ENCODE peak calls at places on chromosome 17, in eight cellular contexts. One of them, this sample, is unnamed.

GRCh38 chr17:47736501-47737211 is 3.6 kb downstream of the TBX21 start:
- DNase-seq in stomach: peak
- DNase-seq in WTC11: no peak
- DNase-seq in cardiac muscle cell: no peak
- DNase-seq in left ventricle myocardium inferior: no peak
- DNase-seq in GM23338: no peak
- DNase-seq in right atrium auricular region: peak
- DNase-seq in tibial artery: no peak
- DNase-seq in this sample: no peak

GRCh38 chr17:35167666-35168065 is 20.0 kb downstream of the UNC45B start:
- DNase-seq in right atrium auricular region: no peak
- DNase-seq in GM23338: no peak
- DNase-seq in left ventricle myocardium inferior: no peak
- DNase-seq in cardiac muscle cell: no peak
- DNase-seq in WTC11: no peak
- DNase-seq in tibial artery: no peak
- DNase-seq in stomach: no peak
- DNase-seq in this sample: no peak

GRCh38 chr17:65231662-65232335 is 94.6 kb downstream of the RGS9 start:
- DNase-seq in GM23338: peak
- DNase-seq in right atrium auricular region: no peak
- DNase-seq in left ventricle myocardium inferior: no peak
- DNase-seq in stomach: peak
- DNase-seq in tibial artery: no peak
- DNase-seq in cardiac muscle cell: peak
- DNase-seq in WTC11: peak
- DNase-seq in this sample: peak

GRCh38 chr17:65925606-65926307 is 266.2 kb downstream of the CEP112 start:
- DNase-seq in left ventricle myocardium inferior: no peak
- DNase-seq in cardiac muscle cell: no peak
- DNase-seq in GM23338: no peak
- DNase-seq in tibial artery: no peak
- DNase-seq in stomach: no peak
- DNase-seq in WTC11: no peak
- DNase-seq in right atrium auricular region: no peak
- DNase-seq in this sample: no peak

GRCh38 chr17:79988163-79988971 is 47.3 kb downstream of the TBC1D16 start:
- DNase-seq in left ventricle myocardium inferior: no peak
- DNase-seq in GM23338: no peak
- DNase-seq in tibial artery: no peak
- DNase-seq in cardiac muscle cell: no peak
- DNase-seq in stomach: peak
- DNase-seq in WTC11: no peak
- DNase-seq in right atrium auricular region: no peak
- DNase-seq in this sample: no peak

GRCh38 chr17:34598161-34598776 is 18.9 kb downstream of the TMEM132E start:
- DNase-seq in cardiac muscle cell: peak
- DNase-seq in left ventricle myocardium inferior: no peak
- DNase-seq in right atrium auricular region: no peak
- DNase-seq in stomach: no peak
- DNase-seq in WTC11: peak
- DNase-seq in tibial artery: no peak
- DNase-seq in GM23338: peak
- DNase-seq in this sample: peak

GRCh38 chr17:62662855-62663254 is 35.4 kb downstream of the MRC2 start:
- DNase-seq in stomach: no peak
- DNase-seq in GM23338: no peak
- DNase-seq in tibial artery: no peak
- DNase-seq in left ventricle myocardium inferior: no peak
- DNase-seq in cardiac muscle cell: no peak
- DNase-seq in WTC11: no peak
- DNase-seq in right atrium auricular region: no peak
- DNase-seq in this sample: no peak

GRCh38 chr17:3879591-3880417 is 13.0 kb downstream of the CAMKK1 start:
- DNase-seq in GM23338: no peak
- DNase-seq in left ventricle myocardium inferior: no peak
- DNase-seq in stomach: no peak
- DNase-seq in cardiac muscle cell: no peak
- DNase-seq in WTC11: no peak
- DNase-seq in right atrium auricular region: no peak
- DNase-seq in tibial artery: no peak
- DNase-seq in this sample: no peak

GRCh38 chr17:80832266-80832676 is 159.4 kb upstream of the CHMP6 start:
- DNase-seq in WTC11: peak
- DNase-seq in right atrium auricular region: no peak
- DNase-seq in left ventricle myocardium inferior: no peak
- DNase-seq in cardiac muscle cell: peak
- DNase-seq in tibial artery: no peak
- DNase-seq in GM23338: peak
- DNase-seq in stomach: no peak
- DNase-seq in this sample: no peak

GRCh38 chr17:17502741-17503565 is 6.8 kb upstream of the RASD1 start:
- DNase-seq in GM23338: no peak
- DNase-seq in stomach: no peak
- DNase-seq in right atrium auricular region: no peak
- DNase-seq in tibial artery: no peak
- DNase-seq in cardiac muscle cell: no peak
- DNase-seq in left ventricle myocardium inferior: peak
- DNase-seq in WTC11: no peak
- DNase-seq in this sample: peak

GRCh38 chr17:17905036-17905320 is 67.2 kb downstream of the TOM1L2 start:
- DNase-seq in tibial artery: no peak
- DNase-seq in stomach: no peak
- DNase-seq in cardiac muscle cell: no peak
- DNase-seq in WTC11: no peak
- DNase-seq in left ventricle myocardium inferior: no peak
- DNase-seq in GM23338: no peak
- DNase-seq in right atrium auricular region: no peak
- DNase-seq in this sample: no peak

GRCh38 chr17:45775148-45775547 is 9.0 kb upstream of the CRHR1 start:
- DNase-seq in WTC11: no peak
- DNase-seq in cardiac muscle cell: no peak
- DNase-seq in right atrium auricular region: no peak
- DNase-seq in stomach: no peak
- DNase-seq in left ventricle myocardium inferior: no peak
- DNase-seq in tibial artery: no peak
- DNase-seq in GM23338: no peak
- DNase-seq in this sample: no peak

GRCh38 chr17:1673041-1673790 is 11.5 kb downstream of the PRPF8 start:
- DNase-seq in left ventricle myocardium inferior: no peak
- DNase-seq in right atrium auricular region: no peak
- DNase-seq in tibial artery: no peak
- DNase-seq in WTC11: no peak
- DNase-seq in stomach: no peak
- DNase-seq in GM23338: no peak
- DNase-seq in cardiac muscle cell: no peak
- DNase-seq in this sample: no peak

GRCh38 chr17:299546-299945 is 53.1 kb downstream of the RPH3AL start:
- DNase-seq in left ventricle myocardium inferior: no peak
- DNase-seq in GM23338: no peak
- DNase-seq in right atrium auricular region: no peak
- DNase-seq in cardiac muscle cell: no peak
- DNase-seq in tibial artery: no peak
- DNase-seq in WTC11: no peak
- DNase-seq in stomach: no peak
- DNase-seq in this sample: no peak

GRCh38 chr17:50589112-50589712 is 28.7 kb downstream of the CACNA1G start:
- DNase-seq in GM23338: no peak
- DNase-seq in right atrium auricular region: no peak
- DNase-seq in WTC11: no peak
- DNase-seq in cardiac muscle cell: no peak
- DNase-seq in left ventricle myocardium inferior: no peak
- DNase-seq in stomach: peak
- DNase-seq in tibial artery: no peak
- DNase-seq in this sample: no peak

GRCh38 chr17:2151634-2152033 is 96.7 kb downstream of the HIC1 start:
- DNase-seq in GM23338: no peak
- DNase-seq in cardiac muscle cell: no peak
- DNase-seq in stomach: no peak
- DNase-seq in left ventricle myocardium inferior: no peak
- DNase-seq in tibial artery: no peak
- DNase-seq in right atrium auricular region: no peak
- DNase-seq in WTC11: no peak
- DNase-seq in this sample: no peak

GRCh38 chr17:80071116-80071980 is 30.0 kb upstream of the GAA start:
- DNase-seq in WTC11: no peak
- DNase-seq in right atrium auricular region: peak
- DNase-seq in stomach: peak
- DNase-seq in cardiac muscle cell: no peak
- DNase-seq in tibial artery: peak
- DNase-seq in GM23338: no peak
- DNase-seq in left ventricle myocardium inferior: peak
- DNase-seq in this sample: no peak

GRCh38 chr17:66946251-66946650 is 18.3 kb upstream of the CACNG4 start:
- DNase-seq in tibial artery: no peak
- DNase-seq in WTC11: no peak
- DNase-seq in left ventricle myocardium inferior: no peak
- DNase-seq in stomach: no peak
- DNase-seq in GM23338: no peak
- DNase-seq in cardiac muscle cell: no peak
- DNase-seq in right atrium auricular region: no peak
- DNase-seq in this sample: no peak

DNA sequence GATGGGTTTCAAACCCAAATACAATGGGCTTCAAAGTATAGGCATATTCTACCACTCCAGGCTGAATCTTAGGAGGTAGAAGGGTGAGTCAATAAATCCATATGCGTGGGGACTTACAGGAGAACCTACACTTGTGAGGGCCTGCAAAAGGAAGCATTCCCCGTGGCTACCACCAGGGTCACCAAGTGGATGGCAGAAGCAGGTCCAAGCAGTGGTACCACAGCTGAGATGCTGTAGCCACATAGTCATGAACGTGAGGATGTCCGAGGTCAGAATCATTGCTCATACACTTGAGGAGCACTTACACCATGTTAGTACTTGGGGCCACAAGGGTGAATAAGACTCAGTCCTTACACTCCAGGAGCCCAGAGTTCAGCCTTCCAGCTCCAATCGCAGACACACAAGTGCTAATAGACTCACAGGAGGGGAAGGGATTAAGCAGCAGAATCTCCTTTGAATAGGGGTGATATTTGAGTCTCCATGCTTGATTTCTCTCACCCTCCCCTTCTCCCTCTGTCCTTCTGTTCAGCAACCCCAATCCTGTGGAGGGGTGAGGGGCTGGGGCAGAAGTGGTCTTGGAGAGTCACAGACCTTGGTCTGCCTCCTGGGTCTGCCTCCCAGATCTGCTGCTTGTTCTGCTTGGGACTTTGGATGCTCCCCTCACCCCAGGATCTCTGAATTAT is 42.5 kb upstream of the ASIC2 start:
- DNase-seq in right atrium auricular region: no peak
- DNase-seq in left ventricle myocardium inferior: no peak
- DNase-seq in stomach: no peak
- DNase-seq in GM23338: peak
- DNase-seq in tibial artery: no peak
- DNase-seq in WTC11: peak
- DNase-seq in cardiac muscle cell: no peak
- DNase-seq in this sample: peak
- TF ChIP-seq CTCF in right atrium auricular region: no peak
- TF ChIP-seq CTCF in left ventricle myocardium inferior: no peak
- TF ChIP-seq CTCF in stomach: no peak
- TF ChIP-seq CTCF in GM23338: peak
- TF ChIP-seq CTCF in tibial artery: no peak
- TF ChIP-seq CTCF in WTC11: no peak
- TF ChIP-seq CTCF in cardiac muscle cell: no peak
- TF ChIP-seq CTCF in this sample: peak

DNA sequence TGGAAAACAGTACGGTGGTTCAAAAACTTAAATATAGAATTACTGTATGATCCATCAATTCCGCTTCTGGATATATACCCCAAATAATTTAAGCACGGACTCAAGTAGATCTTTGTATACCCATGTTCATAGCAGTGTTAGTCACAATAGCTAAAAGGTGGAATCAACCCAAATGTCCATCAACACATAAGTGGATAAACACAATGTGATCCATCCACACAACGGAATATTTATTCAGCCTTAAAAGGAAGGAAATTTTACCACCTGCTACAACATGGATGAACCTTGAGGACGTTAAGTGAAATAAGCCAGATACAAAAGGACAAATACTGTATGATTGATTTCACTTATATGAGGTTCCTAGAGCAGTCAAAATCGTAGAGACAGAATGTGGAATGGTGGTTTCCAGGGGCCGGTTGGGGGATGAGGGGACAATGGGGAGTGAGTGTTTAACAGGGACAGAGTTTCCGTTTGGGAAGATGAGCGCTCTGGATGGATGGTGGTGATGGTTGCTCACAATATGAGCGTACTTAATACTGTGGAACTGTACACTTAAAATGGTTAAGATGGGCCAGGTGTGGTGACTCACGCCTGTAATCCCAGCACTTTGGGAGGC is 5.4 kb upstream of the RNF222 start:
- DNase-seq in GM23338: no peak
- DNase-seq in WTC11: no peak
- DNase-seq in tibial artery: no peak
- DNase-seq in cardiac muscle cell: no peak
- DNase-seq in right atrium auricular region: peak
- DNase-seq in stomach: no peak
- DNase-seq in left ventricle myocardium inferior: no peak
- DNase-seq in this sample: no peak
- TF ChIP-seq CTCF in GM23338: no peak
- TF ChIP-seq CTCF in WTC11: no peak
- TF ChIP-seq CTCF in tibial artery: no peak
- TF ChIP-seq CTCF in cardiac muscle cell: no peak
- TF ChIP-seq CTCF in right atrium auricular region: no peak
- TF ChIP-seq CTCF in stomach: no peak
- TF ChIP-seq CTCF in left ventricle myocardium inferior: no peak
- TF ChIP-seq CTCF in this sample: no peak

GRCh38 chr17:11140501-11140900 is 100.5 kb upstream of the SHISA6 start:
- DNase-seq in cardiac muscle cell: no peak
- DNase-seq in right atrium auricular region: no peak
- DNase-seq in stomach: no peak
- DNase-seq in WTC11: no peak
- DNase-seq in tibial artery: no peak
- DNase-seq in left ventricle myocardium inferior: no peak
- DNase-seq in GM23338: no peak
- DNase-seq in this sample: no peak

GRCh38 chr17:11140028-11140427 is 101.0 kb upstream of the SHISA6 start:
- DNase-seq in tibial artery: no peak
- DNase-seq in GM23338: no peak
- DNase-seq in WTC11: no peak
- DNase-seq in right atrium auricular region: no peak
- DNase-seq in stomach: no peak
- DNase-seq in left ventricle myocardium inferior: no peak
- DNase-seq in cardiac muscle cell: no peak
- DNase-seq in this sample: no peak

GRCh38 chr17:11142231-11142630 is 98.8 kb upstream of the SHISA6 start:
- DNase-seq in WTC11: no peak
- DNase-seq in tibial artery: no peak
- DNase-seq in stomach: no peak
- DNase-seq in left ventricle myocardium inferior: no peak
- DNase-seq in GM23338: no peak
- DNase-seq in cardiac muscle cell: no peak
- DNase-seq in right atrium auricular region: no peak
- DNase-seq in this sample: no peak

GRCh38 chr17:11144358-11145233 is 96.4 kb upstream of the SHISA6 start:
- DNase-seq in left ventricle myocardium inferior: no peak
- DNase-seq in tibial artery: no peak
- DNase-seq in cardiac muscle cell: peak
- DNase-seq in right atrium auricular region: no peak
- DNase-seq in GM23338: peak
- DNase-seq in stomach: peak
- DNase-seq in WTC11: peak
- DNase-seq in this sample: peak
- TF ChIP-seq CTCF in left ventricle myocardium inferior: peak
- TF ChIP-seq CTCF in tibial artery: peak
- TF ChIP-seq CTCF in cardiac muscle cell: peak
- TF ChIP-seq CTCF in right atrium auricular region: peak
- TF ChIP-seq CTCF in GM23338: peak
- TF ChIP-seq CTCF in stomach: peak
- TF ChIP-seq CTCF in WTC11: peak
- TF ChIP-seq CTCF in this sample: peak

GRCh38 chr17:6927290-6927844 is 68.5 kb upstream of the ALOX12 start:
- DNase-seq in cardiac muscle cell: no peak
- DNase-seq in stomach: no peak
- DNase-seq in WTC11: no peak
- DNase-seq in left ventricle myocardium inferior: no peak
- DNase-seq in tibial artery: no peak
- DNase-seq in right atrium auricular region: no peak
- DNase-seq in GM23338: no peak
- DNase-seq in this sample: no peak
- TF ChIP-seq CTCF in cardiac muscle cell: no peak
- TF ChIP-seq CTCF in stomach: no peak
- TF ChIP-seq CTCF in WTC11: no peak
- TF ChIP-seq CTCF in left ventricle myocardium inferior: no peak
- TF ChIP-seq CTCF in tibial artery: no peak
- TF ChIP-seq CTCF in right atrium auricular region: no peak
- TF ChIP-seq CTCF in GM23338: no peak
- TF ChIP-seq CTCF in this sample: no peak

This sample was measured in glutamatergic neuron.